ENCODE peak calls at places on chromosomes 13 and 19, in seven cellular contexts. G, U, Z, R, Q, A and B are unnamed samples.

GRCh38 chr19:12647047-12647446 is 19.5 kb downstream of the MAN2B1 start:
- DNase-seq in G (peak; percentile 27), U (no peak), Z (no peak), R (no peak), Q (no peak), A (no peak), B (no peak)

GRCh38 chr13:23637813-23638212 is 67.6 kb downstream of the TNFRSF19 start:
- DNase-seq in G (no peak), U (no peak), Z (no peak), R (no peak), Q (no peak), A (no peak), B (peak; percentile 24)

GRCh38 chr19:19319725-19320361 is 466 bp downstream of the SUGP1 start:
- DNase-seq in G (peak; percentile 24), U (no peak), Z (no peak), R (no peak), Q (no peak), A (no peak), B (no peak)

GRCh38 chr13:99257291-99257690 is 888 bp downstream of the GPR18 start:
- DNase-seq in G (no peak), U (no peak), Z (no peak), R (no peak), Q (no peak), A (no peak), B (no peak)

GRCh38 chr19:42531313-42531712 is 3.0 kb upstream of the CEACAM1 start:
- DNase-seq in G (no peak), U (no peak), Z (no peak), R (no peak), Q (no peak), A (no peak), B (no peak)

GRCh38 chr13:104011505-104012270 is 945.5 kb upstream of the SLC10A2 start:
- DNase-seq in G (no peak), U (no peak), Z (no peak), R (no peak), Q (no peak), A (no peak), B (no peak)

GRCh38 chr13:21061077-21061945 is at the start of gene LATS2:
- DNase-seq in G (peak; percentile 62), U (peak; percentile 94), Z (peak; percentile 80), R (peak; percentile 88), Q (peak; percentile 89), A (peak; percentile 33), B (peak; percentile 98)

GRCh38 chr13:46578590-46578975 is 25.6 kb downstream of the LRCH1 start:
- DNase-seq in G (no peak), U (no peak), Z (no peak), R (no peak), Q (no peak), A (no peak), B (no peak)

GRCh38 chr19:55443045-55443823 is at the start of gene SHISA7:
- DNase-seq in G (peak; percentile 58), U (no peak), Z (no peak), R (peak; percentile 47), Q (peak; percentile 72), A (no peak), B (no peak)

GRCh38 chr19:3123088-3123721 is 12.6 kb upstream of the GNA15 start:
- DNase-seq in G (no peak), U (no peak), Z (no peak), R (no peak), Q (no peak), A (no peak), B (no peak)

GRCh38 chr13:50171585-50172282 is 156.5 kb downstream of the KCNRG start:
- DNase-seq in G (no peak), U (peak; percentile 18), Z (no peak), R (no peak), Q (no peak), A (no peak), B (no peak)

GRCh38 chr19:58351996-58352755 is 1.1 kb downstream of the A1BG start:
- DNase-seq in G (no peak), U (no peak), Z (no peak), R (no peak), Q (no peak), A (no peak), B (no peak)

GRCh38 chr13:106095919-106096318 is 439.5 kb downstream of the EFNB2 start:
- DNase-seq in G (no peak), U (no peak), Z (no peak), R (no peak), Q (no peak), A (no peak), B (no peak)

GRCh38 chr19:47111081-47111589 is 2.4 kb downstream of the ZC3H4 start:
- DNase-seq in G (peak; percentile 44), U (no peak), Z (no peak), R (peak; percentile 44), Q (no peak), A (no peak), B (no peak)

GRCh38 chr13:98484289-98485219 is 92.4 kb downstream of the STK24 start:
- DNase-seq in G (no peak), U (peak; percentile 95), Z (no peak), R (peak; percentile 46), Q (peak; percentile 96), A (no peak), B (peak; percentile 71)

GRCh38 chr13:32264407-32264806 is 50.8 kb downstream of the ZAR1L start:
- DNase-seq in G (no peak), U (peak; percentile 55), Z (no peak), R (no peak), Q (no peak), A (no peak), B (no peak)

GRCh38 chr13:68927387-68928026 is 1180.1 kb upstream of the ATXN8OS start:
- DNase-seq in G (peak; percentile 6), U (no peak), Z (peak; percentile 43), R (no peak), Q (peak; percentile 35), A (no peak), B (peak; percentile 66)

GRCh38 chr19:8988204-8988603 is 22.0 kb downstream of the MUC16 start:
- DNase-seq in G (no peak), U (no peak), Z (no peak), R (peak; percentile 50), Q (peak; percentile 73), A (no peak), B (peak; percentile 19)

DNA sequence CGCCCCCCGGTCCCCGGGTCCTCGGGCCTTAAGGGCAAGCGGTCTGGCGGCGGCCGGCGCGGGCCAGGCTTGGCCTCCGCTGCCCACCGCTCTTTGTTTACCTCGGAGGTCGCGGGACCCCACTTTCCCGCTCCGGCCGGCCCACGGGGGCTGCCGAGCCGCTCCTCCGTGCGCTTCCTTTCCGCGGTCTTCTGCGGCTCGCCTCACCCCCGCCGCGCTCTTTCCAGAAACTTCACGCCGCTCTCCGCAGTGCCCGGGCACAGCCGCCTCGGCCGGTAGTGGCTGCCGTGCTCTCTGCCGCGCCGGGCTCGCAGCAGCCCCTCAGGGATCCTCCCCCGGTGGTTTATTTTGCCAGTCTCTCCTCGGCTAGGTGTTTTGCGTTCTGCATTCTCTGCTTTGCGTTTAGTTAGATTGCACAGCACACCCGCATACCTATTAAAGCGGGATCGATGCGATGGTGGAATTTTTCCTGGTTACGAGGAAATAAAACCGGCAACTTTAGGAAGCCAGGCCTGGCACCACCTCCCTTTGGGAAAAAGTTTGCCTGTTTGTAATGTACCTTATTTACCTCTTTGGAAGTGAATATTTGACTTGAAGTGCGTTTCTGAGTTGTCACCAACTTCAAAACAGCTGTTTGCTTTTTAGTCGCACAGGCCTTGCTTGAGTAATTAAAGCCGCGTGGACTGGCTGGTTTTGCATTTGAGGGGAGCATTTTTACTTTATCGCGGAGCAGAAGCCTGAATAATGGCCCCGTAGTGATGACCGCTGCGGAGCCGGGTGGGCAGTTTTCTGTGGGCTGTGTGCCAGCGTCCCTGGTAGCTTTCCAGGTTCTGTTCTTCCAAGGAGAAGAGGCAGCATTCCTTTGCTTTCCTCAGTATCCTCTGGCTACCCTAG is 787 bp downstream of the NAA16 start:
- DNase-seq in G (peak; percentile 62), U (peak; percentile 43), Z (no peak), R (no peak), Q (peak; percentile 6), A (no peak), B (peak; percentile 38)
- TF ChIP-seq USF2 in G (no peak), U (no peak), Z (no peak), R (no peak), Q (no peak), A (no peak), B (no peak)

DNA sequence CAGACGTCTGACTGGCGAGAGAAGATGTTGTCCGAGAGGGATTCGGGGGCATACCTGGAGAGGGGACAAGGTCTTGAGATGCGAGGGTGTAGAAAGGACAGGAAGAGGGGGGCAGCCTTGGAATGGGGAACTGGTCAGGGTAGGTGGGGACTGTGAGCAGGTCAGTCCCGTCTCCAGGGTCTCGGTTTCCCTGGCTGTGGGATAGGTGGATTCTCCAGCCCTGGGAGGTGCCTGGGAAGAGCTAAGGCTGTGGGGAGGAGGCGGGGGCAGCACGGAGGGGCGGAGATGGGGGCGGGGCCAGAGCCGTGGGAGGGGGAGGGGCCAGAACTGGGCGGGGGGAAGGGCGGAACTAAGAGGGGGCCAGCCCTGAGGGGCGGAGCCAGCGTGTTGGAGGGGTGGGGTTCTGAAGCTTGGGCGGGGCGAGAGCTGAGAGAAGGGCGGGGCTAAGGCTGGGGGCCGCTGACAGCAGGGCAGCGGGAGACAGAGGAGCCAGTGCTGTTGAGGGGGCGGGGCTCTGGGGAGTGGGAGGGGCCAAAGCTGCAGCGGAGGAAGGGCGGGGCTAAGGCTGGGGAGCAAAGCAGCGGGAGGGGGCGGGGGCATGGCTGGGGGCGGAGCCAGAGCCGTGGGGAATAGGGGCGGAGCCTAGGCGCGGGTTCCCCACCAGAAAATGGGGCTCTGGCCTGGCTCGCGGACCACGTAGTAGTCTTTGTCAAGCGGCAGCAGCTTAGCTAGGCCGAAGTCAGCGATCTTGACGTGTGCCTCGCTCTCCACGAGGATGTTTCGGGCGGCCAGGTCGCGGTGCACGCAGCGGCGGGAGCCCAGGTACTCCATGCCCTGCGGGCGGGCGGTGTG is 9.5 kb upstream of the INSL3 start:
- DNase-seq in G (peak; percentile 99), U (peak; percentile 67), Z (peak; percentile 93), R (peak; percentile 100), Q (peak; percentile 91), A (no peak), B (peak; percentile 98)
- TF ChIP-seq USF2 in G (no peak), U (no peak), Z (no peak), R (no peak), Q (no peak), A (no peak), B (no peak)

GRCh38 chr19:15294591-15294990 is 37.7 kb downstream of the BRD4 start:
- DNase-seq in G (peak; percentile 74), U (no peak), Z (no peak), R (no peak), Q (no peak), A (no peak), B (no peak)

GRCh38 chr19:15292847-15293582 is 39.3 kb downstream of the BRD4 start:
- DNase-seq in G (no peak), U (no peak), Z (no peak), R (no peak), Q (no peak), A (no peak), B (no peak)

GRCh38 chr19:15291666-15292065 is 40.7 kb downstream of the BRD4 start:
- DNase-seq in G (no peak), U (peak; percentile 81), Z (no peak), R (no peak), Q (no peak), A (no peak), B (no peak)

GRCh38 chr19:15292140-15292539 is 40.2 kb downstream of the BRD4 start:
- DNase-seq in G (no peak), U (no peak), Z (no peak), R (no peak), Q (no peak), A (no peak), B (no peak)

GRCh38 chr19:15293751-15294505 is 38.4 kb downstream of the BRD4 start:
- DNase-seq in G (peak; percentile 54), U (peak; percentile 66), Z (no peak), R (no peak), Q (no peak), A (no peak), B (no peak)
- TF ChIP-seq USF2 in G (no peak), U (no peak), Z (no peak), R (no peak), Q (no peak), A (no peak), B (no peak)

GRCh38 chr19:32022044-32022945 is 323.1 kb upstream of the ZNF507 start:
- DNase-seq in G (no peak), U (no peak), Z (no peak), R (no peak), Q (no peak), A (no peak), B (no peak)
- TF ChIP-seq USF2 in G (no peak), U (no peak), Z (no peak), R (no peak), Q (no peak), A (no peak), B (no peak)